ENCODE peak calls at places on chromosomes 11 and 22, in seven cellular contexts. One of them, this sample, is unnamed.

GRCh38 chr11:78109011-78109685 is 29.5 kb upstream of the NDUFC2 start:
- DNase-seq in CD4-positive, CD25-positive, alpha-beta regulatory T cell: no peak
- DNase-seq in pancreas: no peak
- DNase-seq in T-helper 1 cell: no peak
- DNase-seq in M059J: no peak
- DNase-seq in EL: no peak
- DNase-seq in stimulated activated naive CD4-positive, alpha-beta T cell: no peak
- DNase-seq in this sample: no peak

GRCh38 chr11:47552086-47552580 is 799 bp downstream of the CELF1 start:
- DNase-seq in CD4-positive, CD25-positive, alpha-beta regulatory T cell: no peak
- DNase-seq in T-helper 1 cell: no peak
- DNase-seq in M059J: peak; percentile 28
- DNase-seq in pancreas: peak; percentile 17
- DNase-seq in EL: peak; percentile 55
- DNase-seq in stimulated activated naive CD4-positive, alpha-beta T cell: no peak
- DNase-seq in this sample: peak; percentile 46

GRCh38 chr11:127651175-127651887 is 650.8 kb upstream of the KIRREL3 start:
- DNase-seq in EL: peak; percentile 70
- DNase-seq in CD4-positive, CD25-positive, alpha-beta regulatory T cell: no peak
- DNase-seq in T-helper 1 cell: no peak
- DNase-seq in M059J: peak; percentile 96
- DNase-seq in pancreas: no peak
- DNase-seq in stimulated activated naive CD4-positive, alpha-beta T cell: no peak
- DNase-seq in this sample: no peak

GRCh38 chr11:84019576-84020194 is 733.5 kb upstream of the CCDC90B start:
- DNase-seq in M059J: peak; percentile 58
- DNase-seq in pancreas: no peak
- DNase-seq in CD4-positive, CD25-positive, alpha-beta regulatory T cell: no peak
- DNase-seq in stimulated activated naive CD4-positive, alpha-beta T cell: no peak
- DNase-seq in T-helper 1 cell: no peak
- DNase-seq in EL: peak; percentile 49
- DNase-seq in this sample: no peak

GRCh38 chr11:125941606-125942275 is 4.1 kb upstream of the VSIG10L2 start:
- DNase-seq in M059J: peak; percentile 47
- DNase-seq in stimulated activated naive CD4-positive, alpha-beta T cell: peak; percentile 38
- DNase-seq in CD4-positive, CD25-positive, alpha-beta regulatory T cell: peak; percentile 23
- DNase-seq in T-helper 1 cell: no peak
- DNase-seq in pancreas: peak; percentile 43
- DNase-seq in EL: peak; percentile 13
- DNase-seq in this sample: peak; percentile 62

GRCh38 chr11:112795142-112795815 is 165.9 kb upstream of the NCAM1 start:
- DNase-seq in stimulated activated naive CD4-positive, alpha-beta T cell: no peak
- DNase-seq in pancreas: no peak
- DNase-seq in CD4-positive, CD25-positive, alpha-beta regulatory T cell: no peak
- DNase-seq in T-helper 1 cell: no peak
- DNase-seq in EL: peak; percentile 33
- DNase-seq in M059J: peak; percentile 29
- DNase-seq in this sample: peak; percentile 60

GRCh38 chr11:70522613-70523311 is 124.4 kb downstream of the CTTN start:
- DNase-seq in EL: no peak
- DNase-seq in CD4-positive, CD25-positive, alpha-beta regulatory T cell: no peak
- DNase-seq in pancreas: no peak
- DNase-seq in T-helper 1 cell: no peak
- DNase-seq in M059J: no peak
- DNase-seq in stimulated activated naive CD4-positive, alpha-beta T cell: no peak
- DNase-seq in this sample: no peak

GRCh38 chr22:47299879-47300697 is 537.6 kb downstream of the TBC1D22A start:
- DNase-seq in EL: no peak
- DNase-seq in CD4-positive, CD25-positive, alpha-beta regulatory T cell: no peak
- DNase-seq in T-helper 1 cell: no peak
- DNase-seq in pancreas: no peak
- DNase-seq in M059J: no peak
- DNase-seq in stimulated activated naive CD4-positive, alpha-beta T cell: no peak
- DNase-seq in this sample: no peak

GRCh38 chr11:79617561-79617960 is 176.7 kb upstream of the TENM4 start:
- DNase-seq in T-helper 1 cell: no peak
- DNase-seq in CD4-positive, CD25-positive, alpha-beta regulatory T cell: no peak
- DNase-seq in pancreas: no peak
- DNase-seq in EL: no peak
- DNase-seq in M059J: no peak
- DNase-seq in stimulated activated naive CD4-positive, alpha-beta T cell: no peak
- DNase-seq in this sample: no peak

GRCh38 chr11:93784935-93785360 is 866 bp downstream of the MED17 start:
- DNase-seq in EL: peak; percentile 20
- DNase-seq in T-helper 1 cell: no peak
- DNase-seq in stimulated activated naive CD4-positive, alpha-beta T cell: no peak
- DNase-seq in pancreas: no peak
- DNase-seq in CD4-positive, CD25-positive, alpha-beta regulatory T cell: no peak
- DNase-seq in M059J: no peak
- DNase-seq in this sample: peak; percentile 23

GRCh38 chr11:8068605-8069221 is 12.3 kb upstream of the TUB start:
- DNase-seq in stimulated activated naive CD4-positive, alpha-beta T cell: no peak
- DNase-seq in CD4-positive, CD25-positive, alpha-beta regulatory T cell: no peak
- DNase-seq in pancreas: peak; percentile 25
- DNase-seq in M059J: peak; percentile 97
- DNase-seq in EL: peak; percentile 86
- DNase-seq in T-helper 1 cell: no peak
- DNase-seq in this sample: peak; percentile 45

GRCh38 chr11:98568011-98568410 is 452.7 kb upstream of the CNTN5 start:
- DNase-seq in M059J: peak; percentile 11
- DNase-seq in stimulated activated naive CD4-positive, alpha-beta T cell: no peak
- DNase-seq in EL: no peak
- DNase-seq in pancreas: no peak
- DNase-seq in T-helper 1 cell: no peak
- DNase-seq in CD4-positive, CD25-positive, alpha-beta regulatory T cell: no peak
- DNase-seq in this sample: no peak

GRCh38 chr11:6941970-6942369 is 15.7 kb downstream of the ZNF215 start:
- DNase-seq in T-helper 1 cell: no peak
- DNase-seq in EL: no peak
- DNase-seq in stimulated activated naive CD4-positive, alpha-beta T cell: no peak
- DNase-seq in CD4-positive, CD25-positive, alpha-beta regulatory T cell: no peak
- DNase-seq in M059J: no peak
- DNase-seq in pancreas: no peak
- DNase-seq in this sample: no peak

GRCh38 chr11:33970984-33971466 is 79.1 kb upstream of the LMO2 start:
- DNase-seq in T-helper 1 cell: no peak
- DNase-seq in stimulated activated naive CD4-positive, alpha-beta T cell: peak; percentile 6
- DNase-seq in pancreas: peak; percentile 26
- DNase-seq in CD4-positive, CD25-positive, alpha-beta regulatory T cell: no peak
- DNase-seq in M059J: peak; percentile 66
- DNase-seq in EL: peak; percentile 57
- DNase-seq in this sample: peak; percentile 44

GRCh38 chr11:129418039-129418438 is 42.4 kb downstream of the BARX2 start:
- DNase-seq in EL: no peak
- DNase-seq in pancreas: no peak
- DNase-seq in M059J: no peak
- DNase-seq in stimulated activated naive CD4-positive, alpha-beta T cell: no peak
- DNase-seq in CD4-positive, CD25-positive, alpha-beta regulatory T cell: no peak
- DNase-seq in T-helper 1 cell: no peak
- DNase-seq in this sample: no peak

GRCh38 chr11:113296447-113297205 is 17.8 kb upstream of the TTC12 start:
- DNase-seq in stimulated activated naive CD4-positive, alpha-beta T cell: no peak
- DNase-seq in pancreas: no peak
- DNase-seq in T-helper 1 cell: no peak
- DNase-seq in CD4-positive, CD25-positive, alpha-beta regulatory T cell: no peak
- DNase-seq in M059J: peak; percentile 42
- DNase-seq in EL: peak; percentile 24
- DNase-seq in this sample: no peak

GRCh38 chr11:91394718-91395414 is 829.8 kb upstream of the FAT3 start:
- DNase-seq in pancreas: peak; percentile 25
- DNase-seq in CD4-positive, CD25-positive, alpha-beta regulatory T cell: no peak
- DNase-seq in M059J: peak; percentile 4
- DNase-seq in stimulated activated naive CD4-positive, alpha-beta T cell: no peak
- DNase-seq in EL: no peak
- DNase-seq in T-helper 1 cell: no peak
- DNase-seq in this sample: no peak

GRCh38 chr11:43072911-43073310 is 238.9 kb upstream of the API5 start:
- DNase-seq in stimulated activated naive CD4-positive, alpha-beta T cell: no peak
- DNase-seq in M059J: no peak
- DNase-seq in CD4-positive, CD25-positive, alpha-beta regulatory T cell: no peak
- DNase-seq in pancreas: no peak
- DNase-seq in T-helper 1 cell: no peak
- DNase-seq in EL: no peak
- DNase-seq in this sample: no peak

GRCh38 chr11:65352783-65353182 is 1.8 kb upstream of the TIGD3 start:
- DNase-seq in M059J: peak; percentile 29
- DNase-seq in T-helper 1 cell: no peak
- DNase-seq in stimulated activated naive CD4-positive, alpha-beta T cell: no peak
- DNase-seq in EL: peak; percentile 26
- DNase-seq in pancreas: no peak
- DNase-seq in CD4-positive, CD25-positive, alpha-beta regulatory T cell: no peak
- DNase-seq in this sample: no peak

GRCh38 chr11:93505703-93506102 is 37.5 kb downstream of the SMCO4 start:
- DNase-seq in T-helper 1 cell: no peak
- DNase-seq in EL: no peak
- DNase-seq in pancreas: no peak
- DNase-seq in stimulated activated naive CD4-positive, alpha-beta T cell: no peak
- DNase-seq in M059J: no peak
- DNase-seq in CD4-positive, CD25-positive, alpha-beta regulatory T cell: no peak
- DNase-seq in this sample: no peak

GRCh38 chr22:24189249-24190158 is 8.2 kb downstream of the SUSD2 start:
- DNase-seq in stimulated activated naive CD4-positive, alpha-beta T cell: peak; percentile 39
- DNase-seq in T-helper 1 cell: no peak
- DNase-seq in M059J: peak; percentile 50
- DNase-seq in pancreas: peak; percentile 57
- DNase-seq in CD4-positive, CD25-positive, alpha-beta regulatory T cell: no peak
- DNase-seq in EL: peak; percentile 62
- DNase-seq in this sample: peak; percentile 56

GRCh38 chr11:69049490-69049867 is 747 bp downstream of the TPCN2 start:
- DNase-seq in M059J: no peak
- DNase-seq in EL: no peak
- DNase-seq in T-helper 1 cell: no peak
- DNase-seq in pancreas: no peak
- DNase-seq in CD4-positive, CD25-positive, alpha-beta regulatory T cell: peak; percentile 21
- DNase-seq in stimulated activated naive CD4-positive, alpha-beta T cell: no peak
- DNase-seq in this sample: no peak

GRCh38 chr11:22666320-22666699 is at the start of gene GAS2:
- DNase-seq in CD4-positive, CD25-positive, alpha-beta regulatory T cell: no peak
- DNase-seq in T-helper 1 cell: no peak
- DNase-seq in M059J: peak; percentile 2
- DNase-seq in EL: no peak
- DNase-seq in pancreas: peak; percentile 9
- DNase-seq in stimulated activated naive CD4-positive, alpha-beta T cell: no peak
- DNase-seq in this sample: no peak

GRCh38 chr11:69140635-69141034 is 15.1 kb upstream of the SMIM38 start:
- DNase-seq in CD4-positive, CD25-positive, alpha-beta regulatory T cell: no peak
- DNase-seq in EL: no peak
- DNase-seq in pancreas: no peak
- DNase-seq in M059J: no peak
- DNase-seq in stimulated activated naive CD4-positive, alpha-beta T cell: no peak
- DNase-seq in T-helper 1 cell: no peak
- DNase-seq in this sample: no peak

GRCh38 chr11:117483372-117483771 is 155.7 kb downstream of the CEP164 start:
- DNase-seq in CD4-positive, CD25-positive, alpha-beta regulatory T cell: no peak
- DNase-seq in M059J: no peak
- DNase-seq in T-helper 1 cell: no peak
- DNase-seq in EL: no peak
- DNase-seq in pancreas: no peak
- DNase-seq in stimulated activated naive CD4-positive, alpha-beta T cell: no peak
- DNase-seq in this sample: no peak